ENCODE peak calls at places on chromosomes 7 and 10, in ten cellular contexts. L is activated naive CD8-positive, alpha-beta T cell treated with anti-CD3 and anti-CD28 coated beads, Interleukin-2, amount 50 U/mL, for 24 hours; U is chondrocyte; Y is GM04504; R is GF-D8; J is heart right ventricle; F is GM12878; W is sciatic nerve; O is effector CD4-positive, alpha-beta T cell; K is brain microvascular endothelial cell. C is an unnamed sample.

GRCh38 chr10:124944982-124945381 is 3.1 kb downstream of the ZRANB1 start:
- DNase-seq in L (no peak), U (no peak), Y (no peak), R (no peak), J (no peak), F (no peak), W (no peak), O (no peak), K (no peak), C (peak; percentile 24)

GRCh38 chr7:27186450-27187157 is 1.6 kb upstream of the HOXA11 start:
- DNase-seq in L (peak; percentile 0), U (no peak), Y (peak; percentile 17), R (no peak), J (no peak), F (no peak), W (no peak), O (no peak), K (no peak), C (no peak)

GRCh38 chr10:78335691-78336401 is 302.2 kb downstream of the RPS24 start:
- DNase-seq in L (no peak), U (no peak), Y (no peak), R (no peak), J (peak; percentile 54), F (no peak), W (peak; percentile 78), O (no peak), K (peak; percentile 22), C (peak; percentile 49)

GRCh38 chr7:129767120-129768011 is 155.8 kb downstream of the NRF1 start:
- DNase-seq in L (no peak), U (no peak), Y (no peak), R (no peak), J (no peak), F (no peak), W (no peak), O (no peak), K (no peak), C (no peak)

GRCh38 chr7:132656846-132657776 is 80.8 kb upstream of the PLXNA4 start:
- DNase-seq in L (no peak), U (no peak), Y (no peak), R (peak; percentile 17), J (no peak), F (no peak), W (no peak), O (no peak), K (no peak), C (peak; percentile 10)

GRCh38 chr7:40200791-40201190 is 66.0 kb downstream of the SUGCT start:
- DNase-seq in L (no peak), U (no peak), Y (no peak), R (no peak), J (no peak), F (no peak), W (no peak), O (no peak), K (peak; percentile 93), C (peak; percentile 64)

GRCh38 chr7:101912711-101913110 is 95.3 kb downstream of the CUX1 start:
- DNase-seq in L (no peak), U (no peak), Y (no peak), R (no peak), J (no peak), F (no peak), W (peak; percentile 38), O (no peak), K (no peak), C (no peak)

GRCh38 chr7:94511763-94512162 is 2.2 kb downstream of the CASD1 start:
- DNase-seq in L (no peak), U (no peak), Y (no peak), R (no peak), J (no peak), F (no peak), W (no peak), O (no peak), K (peak; percentile 3), C (no peak)